ENCODE peak calls at places on chromosomes 16 and 17, in five cellular contexts. T, V, K, G and H are unnamed samples.

GRCh38 chr17:39001703-39002637 is 34.8 kb upstream of the FBXO47 start:
- DNase-seq in T (peak; percentile 80), G (peak; percentile 94), K (peak; percentile 63), V (peak; percentile 92), H (no peak)

GRCh38 chr17:21013983-21014382 is 28.8 kb downstream of the USP22 start:
- DNase-seq in T (no peak), K (no peak), V (no peak), G (no peak), H (no peak)

GRCh38 chr17:64682261-64683181 is 20.4 kb upstream of the SMURF2 start:
- DNase-seq in T (no peak), V (no peak), G (peak; percentile 79), K (no peak), H (no peak)

GRCh38 chr16:57299009-57299718 is 14.7 kb upstream of the PLLP start:
- DNase-seq in G (no peak), K (no peak), T (no peak), V (peak; percentile 73), H (no peak)

GRCh38 chr17:5023588-5024147 is 11.6 kb downstream of the SLC52A1 start:
- DNase-seq in K (no peak), G (no peak), T (no peak), V (no peak), H (no peak)

GRCh38 chr17:32331243-32332040 is 10.5 kb downstream of the C17orf75 start:
- DNase-seq in G (peak; percentile 84), V (no peak), K (no peak), T (no peak), H (no peak)

GRCh38 chr16:47939690-47940089 is 216.1 kb downstream of the ABCC12 start:
- DNase-seq in G (no peak), V (no peak), K (no peak), T (no peak), H (no peak)

GRCh38 chr16:4659363-4660353 is 33.7 kb upstream of the NUDT16L1 start:
- DNase-seq in V (no peak), T (no peak), K (no peak), G (no peak), H (no peak)

GRCh38 chr17:65071861-65072260 is 15.3 kb upstream of the GNA13 start:
- DNase-seq in G (no peak), T (no peak), K (no peak), V (no peak), H (no peak)

GRCh38 chr16:50699345-50700159 is 6.1 kb downstream of the NOD2 start:
- DNase-seq in K (peak; percentile 84), V (no peak), T (no peak), G (peak; percentile 34), H (no peak)

GRCh38 chr17:17385502-17385901 is 82.3 kb downstream of the NT5M start:
- DNase-seq in K (no peak), V (no peak), G (no peak), T (no peak), H (no peak)

GRCh38 chr17:58233547-58233946 is 4.8 kb upstream of the LPO start:
- DNase-seq in G (no peak), V (no peak), K (no peak), T (no peak), H (no peak)

GRCh38 chr17:20157078-20157360 is 147.9 kb downstream of the SPECC1 start:
- DNase-seq in V (no peak), G (no peak), K (no peak), T (no peak), H (no peak)

GRCh38 chr16:80511824-80512223 is 29.0 kb upstream of the DYNLRB2 start:
- DNase-seq in T (no peak), K (no peak), V (no peak), G (no peak), H (no peak)

GRCh38 chr17:19020016-19020415 is 15.5 kb upstream of the FAM83G start:
- DNase-seq in T (no peak), K (no peak), V (peak; percentile 3), G (no peak), H (no peak)

GRCh38 chr16:57773680-57774295 is 28.5 kb downstream of the KIFC3 start:
- DNase-seq in K (no peak), G (no peak), V (no peak), T (no peak), H (no peak)

GRCh38 chr17:80512233-80512632 is 32.4 kb upstream of the RPTOR start:
- DNase-seq in T (no peak), V (no peak), K (no peak), G (no peak), H (no peak)

GRCh38 chr16:25656639-25657038 is 35.1 kb upstream of the HS3ST4 start:
- DNase-seq in G (no peak), K (no peak), T (no peak), V (no peak), H (no peak)

GRCh38 chr16:58636474-58636873 is 6.8 kb upstream of the CNOT1 start:
- DNase-seq in K (no peak), T (no peak), G (no peak), V (no peak), H (no peak)